ENCODE peak calls at places on chromosome 19, in four cellular contexts. Q is A549, A is GM12878, O is K562. H is an unnamed sample.

GRCh38 chr19:20179946-20180345 is 12.9 kb downstream of the ZNF486 start:
- DNase-seq in Q (no peak), O (no peak), A (no peak), H (no peak)

GRCh38 chr19:18436651-18437478 is 1.1 kb downstream of the ISYNA1 start:
- DNase-seq in Q (peak), A (no peak), O (peak), H (peak)

GRCh38 chr19:18017275-18018083 is 9.5 kb downstream of the ARRDC2 start:
- DNase-seq in A (no peak), O (no peak), Q (no peak), H (no peak)

GRCh38 chr19:32287811-32288227 is 57.6 kb upstream of the ZNF507 start:
- DNase-seq in O (peak), Q (peak), A (no peak), H (peak)

GRCh38 chr19:33640773-33641172 is 19.0 kb downstream of the CHST8 start:
- DNase-seq in O (no peak), Q (no peak), A (no peak), H (no peak)

GRCh38 chr19:42216653-42217521 is 590 bp downstream of the DEDD2 start:
- DNase-seq in O (peak), A (no peak), Q (no peak), H (peak)

GRCh38 chr19:18514800-18515682 is 6.8 kb downstream of the ELL start:
- DNase-seq in A (no peak), O (peak), Q (peak), H (peak)

GRCh38 chr19:4181053-4181508 is 1.3 kb downstream of the SIRT6 start:
- DNase-seq in A (no peak), Q (no peak), O (peak), H (no peak)

GRCh38 chr19:33052352-33052972 is 12.2 kb downstream of the RHPN2 start:
- DNase-seq in A (no peak), O (no peak), Q (peak), H (peak)

GRCh38 chr19:48290341-48290922 is 20.6 kb downstream of the ZNF114 start:
- DNase-seq in O (no peak), A (no peak), Q (peak), H (peak)

GRCh38 chr19:51366999-51367564 is 894 bp upstream of the ETFB start:
- DNase-seq in O (no peak), A (no peak), Q (no peak), H (no peak)

GRCh38 chr19:8204961-8205360 is 4.2 kb upstream of the CERS4 start:
- DNase-seq in A (no peak), Q (no peak), O (no peak), H (no peak)

GRCh38 chr19:48859711-48860572 is 8.5 kb downstream of the PLEKHA4 start:
- DNase-seq in A (no peak), O (peak), Q (peak), H (no peak)

GRCh38 chr19:54029930-54030490 is 33.7 kb downstream of the VSTM1 start:
- DNase-seq in A (no peak), O (peak), Q (peak), H (peak)

GRCh38 chr19:28399187-28399586 is 813.8 kb downstream of the UQCRFS1 start:
- DNase-seq in O (no peak), A (no peak), Q (no peak), H (no peak)

GRCh38 chr19:36265856-36266374 is 51.0 kb downstream of the ZNF146 start:
- DNase-seq in O (peak), A (no peak), Q (no peak), H (no peak)

GRCh38 chr19:8361921-8362793 is 1.8 kb upstream of the ANGPTL4 start:
- DNase-seq in Q (peak), O (no peak), A (no peak), H (peak)

GRCh38 chr19:33580026-33580644 is 41.6 kb upstream of the CHST8 start:
- DNase-seq in A (no peak), O (no peak), Q (no peak), H (no peak)

GRCh38 chr19:33804021-33804799 is 7.5 kb downstream of the KCTD15 start:
- DNase-seq in O (no peak), A (no peak), Q (peak), H (peak)

DNA sequence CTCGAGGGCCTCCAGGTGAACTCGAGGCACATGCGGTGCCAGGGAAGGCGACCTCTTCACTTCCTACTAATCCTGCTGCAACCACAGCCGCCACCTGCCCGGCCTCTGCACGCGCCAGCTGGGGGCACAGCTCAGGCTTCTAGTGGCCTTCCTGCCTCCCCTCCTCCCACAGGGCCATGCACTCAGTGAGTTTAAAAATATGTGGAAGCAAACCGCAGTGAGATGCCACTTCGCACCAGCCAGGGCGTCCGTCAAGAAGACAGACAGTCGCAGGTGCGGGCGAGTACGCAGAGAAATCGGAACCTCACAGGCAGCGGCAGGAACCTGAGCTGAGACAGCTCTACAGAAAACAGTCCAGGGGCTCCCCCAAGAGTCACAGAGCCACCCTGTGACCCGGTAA is 10.4 kb downstream of the LMNB2 start:
- DNase-seq in O (no peak), Q (no peak), A (no peak), H (no peak)
- TF ChIP-seq RCOR1 in O (no peak), Q (no peak), A (no peak), H (no peak)

DNA sequence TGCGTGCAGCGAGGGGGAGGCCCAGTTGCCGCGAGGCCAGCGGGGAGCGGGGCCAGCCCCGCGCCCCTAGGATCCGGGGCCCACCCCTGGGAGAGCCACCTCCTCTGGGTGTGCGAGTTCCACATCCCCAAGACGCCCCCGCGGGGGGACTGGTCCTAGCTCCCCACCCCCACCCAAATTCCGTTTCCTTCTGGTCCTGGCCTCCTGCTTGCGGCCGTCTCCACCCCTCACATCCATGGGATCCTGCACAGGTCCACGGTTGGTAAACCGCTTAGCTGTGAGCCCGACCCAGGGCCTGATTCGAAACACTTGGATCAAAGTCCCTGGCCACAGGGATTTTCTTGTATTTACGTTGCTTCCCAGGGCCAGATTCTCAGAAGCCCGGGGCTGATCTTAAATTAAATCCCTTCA is 324 bp upstream of the FBXO17 start:
- DNase-seq in Q (peak), O (peak), A (no peak), H (peak)
- TF ChIP-seq POLR2A in Q (peak), O (no peak), A (no peak), H (no peak)

GRCh38 chr19:30635026-30635985 is 263.1 kb downstream of the ZNF536 start:
- DNase-seq in A (no peak), O (no peak), Q (no peak), H (no peak)
- TF ChIP-seq RCOR1 in A (no peak), O (no peak), Q (no peak), H (no peak)

DNA sequence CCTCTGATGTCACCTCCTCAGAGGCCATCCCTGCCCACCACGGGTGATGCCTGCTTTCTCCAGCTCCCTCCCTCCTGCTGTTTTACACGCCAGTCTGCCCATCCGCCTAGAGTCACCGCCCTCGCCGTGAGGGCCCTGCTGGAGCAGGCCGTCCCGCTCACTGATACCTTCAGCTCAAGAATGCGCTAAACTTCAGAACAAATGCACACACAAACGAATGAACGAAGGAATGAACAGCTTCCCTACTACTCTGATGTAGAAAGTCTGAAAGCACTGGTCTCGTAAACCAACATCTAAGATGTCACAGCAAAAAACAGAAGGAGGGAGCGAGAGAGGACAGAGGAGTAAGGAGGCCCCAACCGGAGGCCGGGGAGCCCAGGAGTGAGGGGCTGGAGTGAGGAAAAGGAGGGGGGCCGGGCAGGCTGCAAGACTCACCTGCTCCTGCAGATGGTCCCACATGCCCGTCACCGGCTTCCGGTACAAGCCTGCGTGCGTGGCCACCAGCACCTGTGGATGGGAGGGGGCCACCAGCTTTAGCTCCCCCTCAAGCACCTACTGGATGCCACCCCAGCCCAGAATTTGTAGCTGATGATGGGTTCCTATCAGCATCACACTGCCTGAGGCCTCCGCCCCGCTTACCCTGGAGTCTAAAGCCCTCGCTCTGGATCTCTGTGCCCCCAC is 4.0 kb downstream of the PNKP start:
- DNase-seq in Q (no peak), O (no peak), A (no peak), H (no peak)
- TF ChIP-seq POLR2A in Q (no peak), O (no peak), A (no peak), H (no peak)

H was measured in IMR-90.